ENCODE peak calls at places on chromosome 17, in six cellular contexts. E is RWPE2, O is tibial artery, W is pancreas, I is MM.1S, Z is GM23248. V is an unnamed sample. For H3K36me3 and H3K4me1, the result is how much of the 10 kb centered on the place peaks cover.

GRCh38 chr17:10062757-10063385 is 135.5 kb downstream of the GAS7 start:
- DNase-seq in E (no peak), O (peak), W (no peak), I (no peak), Z (no peak), V (no peak)

GRCh38 chr17:1730345-1731193 is 6.1 kb downstream of the WDR81 start:
- DNase-seq in E (peak), O (peak), W (peak), I (no peak), Z (peak), V (no peak)

GRCh38 chr17:72614871-72615626 is 477.4 kb downstream of the SLC39A11 start:
- DNase-seq in E (no peak), O (no peak), W (peak), I (no peak), Z (no peak), V (no peak)

GRCh38 chr17:75457047-75457654 is 716 bp downstream of the TMEM94 start:
- DNase-seq in E (no peak), O (no peak), W (no peak), I (no peak), Z (peak), V (peak)

GRCh38 chr17:17568772-17569195 is 22.7 kb downstream of the PEMT start:
- DNase-seq in E (no peak), O (no peak), W (peak), I (peak), Z (peak), V (peak)

GRCh38 chr17:83189673-83190385 is 110.4 kb downstream of the METRNL start:
- DNase-seq in E (peak), O (peak), W (peak), I (no peak), Z (peak), V (peak)

GRCh38 chr17:40518401-40519088 is 17.1 kb upstream of the TNS4 start:
- DNase-seq in E (peak), O (peak), W (no peak), I (no peak), Z (peak), V (no peak)

GRCh38 chr17:61416540-61417363 is 17.1 kb downstream of the TBX2 start:
- DNase-seq in E (peak), O (peak), W (peak), I (peak), Z (peak), V (peak)

GRCh38 chr17:234163-235047 is 53.0 kb upstream of the DOC2B start:
- DNase-seq in E (peak), O (peak), W (peak), I (no peak), Z (peak), V (no peak)

GRCh38 chr17:78324391-78325075 is 35.3 kb downstream of the SOCS3 start:
- DNase-seq in E (no peak), O (peak), W (peak), I (no peak), Z (peak), V (peak)

GRCh38 chr17:42359133-42359532 is 29.1 kb downstream of the STAT3 start:
- DNase-seq in E (no peak), O (no peak), W (no peak), I (no peak), Z (no peak), V (no peak)

GRCh38 chr17:81239714-81240555 is 817 bp downstream of the NDUFAF8 start:
- DNase-seq in E (no peak), O (no peak), W (peak), I (peak), Z (peak), V (no peak)

GRCh38 chr17:6097005-6097279 is 26.8 kb downstream of the WSCD1 start:
- DNase-seq in E (no peak), O (peak), W (no peak), I (no peak), Z (no peak), V (no peak)

GRCh38 chr17:27612160-27612767 is 18.7 kb upstream of the LGALS9 start:
- DNase-seq in E (no peak), O (no peak), W (no peak), I (peak), Z (peak), V (no peak)

GRCh38 chr17:78896091-78896833 is 6.7 kb downstream of the CEP295NL start:
- DNase-seq in E (no peak), O (no peak), W (no peak), I (no peak), Z (no peak), V (no peak)

GRCh38 chr17:43966276-43966675 is 12.5 kb upstream of the PYY start:
- DNase-seq in E (no peak), O (no peak), W (no peak), I (no peak), Z (no peak), V (no peak)

GRCh38 chr17:38861399-38861843 is 7.9 kb upstream of the RPL23 start:
- DNase-seq in E (no peak), O (no peak), W (no peak), I (no peak), Z (no peak), V (no peak)

GRCh38 chr17:9512323-9513168 is 63.1 kb downstream of the STX8 start:
- DNase-seq in E (no peak), O (no peak), W (no peak), I (no peak), Z (peak), V (no peak)

GRCh38 chr17:4512156-4513112 is 13.8 kb downstream of the SPNS2 start:
- DNase-seq in E (no peak), O (no peak), W (no peak), I (no peak), Z (no peak), V (no peak)

GRCh38 chr17:40323731-40324650 is 15.0 kb downstream of the RARA start:
- DNase-seq in E (no peak), O (peak), W (peak), I (peak), Z (peak), V (peak)

GRCh38 chr17:4533522-4534502 is 21.4 kb downstream of the MYBBP1A start:
- DNase-seq in E (no peak), O (no peak), W (peak), I (no peak), Z (peak), V (no peak)

GRCh38 chr17:73198201-73198929 is 5.5 kb downstream of the COG1 start:
- DNase-seq in E (no peak), O (peak), W (no peak), I (no peak), Z (no peak), V (no peak)

GRCh38 chr17:45093444-45094110 is 32.5 kb downstream of the NMT1 start:
- DNase-seq in E (no peak), O (peak), W (no peak), I (no peak), Z (peak), V (no peak)

GRCh38 chr17:69326302-69327059 is 452 bp downstream of the ABCA5 start:
- DNase-seq in E (peak), O (no peak), W (no peak), I (peak), Z (peak), V (peak)

GRCh38 chr17:70225272-70225671 is 55.9 kb downstream of the KCNJ2 start:
- DNase-seq in E (no peak), O (no peak), W (no peak), I (no peak), Z (no peak), V (no peak)

GRCh38 chr17:57097832-57098421 is 12.9 kb downstream of the AKAP1 start:
- DNase-seq in E (no peak), O (peak), W (no peak), I (no peak), Z (peak), V (no peak)

GRCh38 chr17:27906238-27906603 is 13.1 kb upstream of the LYRM9 start:
- DNase-seq in E (no peak), O (no peak), W (no peak), I (no peak), Z (no peak), V (no peak)

GRCh38 chr17:44910231-44911106 is 4.8 kb downstream of the GFAP start:
- DNase-seq in E (no peak), O (no peak), W (no peak), I (no peak), Z (no peak), V (no peak)

GRCh38 chr17:83202002-83203000 is 122.9 kb downstream of the METRNL start:
- DNase-seq in E (peak), O (peak), W (no peak), I (no peak), Z (peak), V (no peak)

GRCh38 chr17:41748275-41748674 is 13.8 kb upstream of the HAP1 start:
- DNase-seq in E (no peak), O (no peak), W (no peak), I (no peak), Z (no peak), V (no peak)

GRCh38 chr17:3802461-3803307 is 1.7 kb upstream of the ITGAE start:
- DNase-seq in E (no peak), O (no peak), W (no peak), I (no peak), Z (peak), V (no peak)

GRCh38 chr17:34981538-34982241 is 1.4 kb downstream of the LIG3 start:
- DNase-seq in E (no peak), O (no peak), W (no peak), I (no peak), Z (peak), V (peak)

DNA sequence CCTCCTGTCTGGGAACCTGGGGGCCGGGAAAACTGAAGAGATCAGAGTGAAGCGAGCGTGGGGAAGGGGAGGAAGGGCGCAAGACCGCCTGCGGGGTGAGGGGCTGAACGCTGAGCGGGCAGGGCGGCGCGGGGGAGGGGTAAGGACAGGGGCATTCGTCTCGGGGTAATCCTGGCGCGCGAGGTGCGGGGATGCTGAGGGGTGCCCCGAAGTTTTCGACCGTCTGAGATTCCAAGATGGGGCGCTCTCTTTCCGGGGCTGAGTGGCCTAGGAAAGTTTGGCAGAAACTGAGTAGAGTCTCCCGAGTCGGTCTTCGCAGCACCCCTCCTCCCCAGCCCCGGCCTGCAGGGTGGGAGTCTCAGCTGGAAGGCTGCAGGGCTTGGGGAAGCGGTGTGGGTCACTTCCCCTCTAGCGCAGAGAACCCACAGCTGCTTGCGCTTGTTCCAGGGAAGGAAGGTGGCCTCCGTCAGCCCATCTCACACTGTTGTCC is 571 bp downstream of the TTYH2 start:
- DNase-seq in E (no peak), O (no peak), W (peak), I (no peak), Z (no peak), V (no peak)
- H3K27ac ChIP-seq in E (no peak), O (peak), W (no peak), I (no peak), Z (no peak), V (peak)

GRCh38 chr17:76735586-76736348 is 1.4 kb downstream of the SRSF2 start:
- DNase-seq in E (no peak), O (no peak), W (no peak), I (peak), Z (peak), V (no peak)

GRCh38 chr17:76735006-76735405 is 2.1 kb downstream of the SRSF2 start:
- DNase-seq in E (no peak), O (no peak), W (no peak), I (peak), Z (peak), V (no peak)

GRCh38 chr17:76734080-76734840 is 2.9 kb downstream of the SRSF2 start:
- DNase-seq in E (no peak), O (no peak), W (no peak), I (no peak), Z (peak), V (no peak)

GRCh38 chr17:76733618-76733957 is 3.5 kb downstream of the SRSF2 start:
- DNase-seq in E (no peak), O (no peak), W (no peak), I (no peak), Z (no peak), V (no peak)

DNA sequence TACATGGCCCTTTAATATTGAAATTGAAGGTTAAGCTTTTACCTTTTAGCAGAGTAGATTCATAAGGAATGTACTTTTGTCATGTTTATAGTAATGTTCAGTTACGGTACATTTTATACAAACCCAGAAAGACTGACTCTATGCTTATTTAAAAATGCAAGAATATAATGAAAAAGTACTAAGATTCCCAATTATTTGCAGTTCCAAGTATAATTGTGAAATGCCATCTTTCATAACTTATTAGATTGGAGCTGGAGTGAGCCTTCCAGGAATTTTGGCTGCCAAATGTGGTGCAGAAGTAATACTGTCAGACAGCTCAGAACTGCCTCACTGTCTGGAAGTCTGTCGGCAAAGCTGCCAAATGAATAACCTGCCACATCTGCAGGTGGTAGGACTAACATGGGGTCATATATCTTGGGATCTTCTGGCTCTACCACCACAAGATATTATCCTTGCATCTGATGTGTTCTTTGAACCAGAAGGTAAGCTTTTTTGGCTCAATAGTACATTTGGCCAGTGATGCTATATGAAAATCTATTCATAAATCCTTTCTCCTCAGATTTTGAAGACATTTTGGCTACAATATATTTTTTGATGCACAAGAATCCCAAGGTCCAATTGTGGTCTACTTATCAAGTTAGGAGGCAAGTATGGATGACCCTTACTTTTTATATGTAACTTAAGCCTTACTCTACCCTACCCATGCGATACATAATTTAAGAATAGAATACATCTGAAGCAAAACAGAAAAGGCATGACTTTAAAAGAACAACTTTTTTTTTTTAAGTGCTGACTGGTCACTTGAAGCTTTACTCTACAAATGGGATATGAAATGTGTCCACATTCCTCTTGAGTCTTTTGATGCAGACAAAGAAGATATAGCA is 4.2 kb downstream of the SRSF2 start:
- DNase-seq in E (no peak), O (no peak), W (no peak), I (no peak), Z (peak), V (no peak)
- H3K36me3 ChIP-seq in E (half or more), O (half or more), W (under half), I (under half), Z (under half), V (under half)

DNA sequence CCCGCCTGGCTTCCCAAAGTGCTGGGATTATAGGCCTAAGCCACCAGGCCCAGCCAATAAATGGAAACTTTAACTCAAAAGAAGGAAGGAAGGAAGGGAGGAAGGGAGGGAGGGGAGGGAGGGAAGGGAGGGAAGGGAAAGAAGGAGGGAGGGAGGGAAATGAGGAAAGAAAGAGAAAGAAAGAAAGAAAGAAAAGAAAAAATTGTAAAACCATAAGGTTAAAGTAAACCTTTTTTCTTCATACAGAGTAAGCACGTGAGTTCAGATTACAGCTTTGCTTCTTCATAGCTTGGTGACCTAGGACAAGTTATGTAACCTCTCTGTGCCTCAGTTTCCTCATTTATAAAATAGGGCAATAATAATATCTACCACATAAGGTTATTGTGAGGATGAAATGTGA is 26.0 kb downstream of the LRRC37B start:
- DNase-seq in E (no peak), O (no peak), W (no peak), I (no peak), Z (no peak), V (no peak)
- H3K4me1 ChIP-seq in E (under half), O (under half), W (under half), I (under half), Z (under half), V (under half)

DNA sequence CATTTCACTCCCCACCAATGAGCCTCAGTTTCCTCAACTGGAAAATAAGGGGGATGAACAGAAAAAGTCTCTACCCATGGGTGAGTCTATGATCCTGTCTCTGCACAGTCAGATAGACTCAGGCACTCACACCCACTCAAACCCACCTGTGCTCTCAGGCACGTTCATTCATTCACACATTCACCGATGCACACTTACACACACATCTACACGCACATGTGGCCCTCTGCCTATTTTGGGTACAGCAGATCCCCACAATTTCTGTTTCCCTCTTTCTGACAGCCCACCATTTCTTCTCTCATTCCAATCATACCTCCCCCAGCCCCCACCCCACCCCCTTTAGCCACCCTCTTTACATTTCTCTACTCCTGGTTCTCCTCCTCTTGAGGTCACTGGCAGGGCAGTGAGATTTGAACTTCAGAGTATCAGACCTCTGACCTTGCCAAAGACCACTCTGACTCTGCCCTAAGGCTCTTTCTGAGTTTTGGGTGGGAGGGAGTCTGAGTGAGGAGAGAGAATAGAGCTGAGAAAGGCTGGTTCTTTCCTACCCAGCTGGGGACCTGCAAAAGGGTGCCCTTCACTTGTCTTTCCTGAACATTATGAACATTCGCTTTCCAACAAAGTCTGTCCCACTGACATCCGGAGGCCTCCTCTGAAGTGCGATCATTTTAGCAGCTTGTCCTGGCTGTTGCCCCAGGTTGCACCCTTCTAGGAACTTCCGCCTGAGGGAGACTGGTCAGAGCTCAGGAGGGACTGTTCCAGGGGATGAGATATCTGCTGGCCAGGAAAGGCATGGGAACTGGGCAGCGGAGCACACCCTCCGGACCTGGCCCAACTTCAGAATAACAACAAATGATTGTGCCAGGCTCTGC is 10.1 kb upstream of the COL1A1 start:
- DNase-seq in E (peak), O (peak), W (no peak), I (no peak), Z (peak), V (peak)
- H3K27ac ChIP-seq in E (peak), O (peak), W (no peak), I (no peak), Z (peak), V (no peak)

GRCh38 chr17:21012736-21013135 is 30.1 kb downstream of the USP22 start:
- DNase-seq in E (no peak), O (peak), W (no peak), I (no peak), Z (no peak), V (no peak)
- H3K36me3 ChIP-seq in E (half or more), O (half or more), W (half or more), I (under half), Z (half or more), V (under half)

GRCh38 chr17:50052822-50053653 is 2.9 kb upstream of the ITGA3 start:
- DNase-seq in E (no peak), O (no peak), W (no peak), I (no peak), Z (no peak), V (no peak)
- H3K4me1 ChIP-seq in E (half or more), O (under half), W (under half), I (under half), Z (half or more), V (under half)

GRCh38 chr17:67636312-67636711 is 81.4 kb upstream of the NOL11 start:
- DNase-seq in E (no peak), O (no peak), W (no peak), I (no peak), Z (no peak), V (no peak)
- H3K27ac ChIP-seq in E (peak), O (no peak), W (peak), I (no peak), Z (no peak), V (no peak)

DNA sequence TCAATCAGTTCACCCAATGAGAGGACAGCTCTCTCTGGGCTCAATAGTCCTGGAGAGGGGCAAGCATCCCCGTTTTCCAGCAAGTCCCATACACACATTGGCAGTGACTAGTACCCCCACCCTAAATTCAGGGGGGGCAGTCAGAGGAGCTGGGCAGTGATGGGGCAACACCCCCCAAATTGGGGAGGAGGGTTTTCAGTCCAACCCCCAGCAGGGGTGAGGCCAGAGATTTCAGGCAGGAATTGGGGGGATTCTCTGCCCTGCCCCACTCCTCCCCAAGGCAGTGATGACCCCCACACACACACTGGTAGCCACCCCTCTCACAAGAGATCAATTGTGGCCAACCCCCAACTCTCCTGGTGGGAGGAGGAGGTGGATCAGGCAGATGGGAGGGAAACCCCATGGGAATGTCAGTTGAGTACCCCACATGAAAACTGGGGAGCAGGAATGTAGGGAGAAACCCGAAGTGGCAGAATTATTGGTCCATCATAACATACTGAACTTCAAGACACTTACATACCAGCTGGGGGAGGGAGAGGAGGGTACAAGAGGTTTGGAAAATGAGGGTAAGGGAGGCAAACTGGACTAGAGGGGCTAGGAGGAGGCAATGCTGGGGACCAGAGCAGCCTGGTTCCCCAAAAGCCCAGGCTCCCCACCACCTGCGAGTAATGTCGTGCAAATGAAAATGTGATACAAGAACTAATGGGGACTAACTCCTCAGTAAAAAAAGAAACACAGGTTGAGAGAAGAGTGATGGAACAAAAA is 3.1 kb downstream of the VAMP2 start:
- DNase-seq in E (no peak), O (no peak), W (peak), I (no peak), Z (no peak), V (no peak)
- H3K36me3 ChIP-seq in E (under half), O (under half), W (under half), I (under half), Z (under half), V (under half)